ENCODE peak calls at places on chromosome 15, in eight cellular contexts. E is H9, W is heart right ventricle, D is mesothelial cell of epicardium, B is Panc1, Z is neural crest cell, R is kidney epithelial cell, X is nephron progenitor cell. L is an unnamed sample.

GRCh38 chr15:37789392-37789776 is 145.1 kb upstream of the TMCO5A start:
- DNase-seq in E (no peak), W (no peak), D (no peak), B (no peak), Z (no peak), R (no peak), X (no peak), L (no peak)

GRCh38 chr15:90418627-90419026 is 30.6 kb downstream of the IQGAP1 start:
- DNase-seq in E (no peak), W (no peak), D (no peak), B (no peak), Z (no peak), R (no peak), X (no peak), L (no peak)

GRCh38 chr15:65101418-65101890 is 13.5 kb downstream of the UBAP1L start:
- DNase-seq in E (peak), W (peak), D (peak), B (peak), Z (peak), R (peak), X (peak), L (peak)

GRCh38 chr15:31487811-31488436 is 161.3 kb downstream of the KLF13 start:
- DNase-seq in E (peak), W (no peak), D (peak), B (no peak), Z (no peak), R (no peak), X (no peak), L (no peak)

GRCh38 chr15:67105065-67105951 is 39.9 kb downstream of the SMAD3 start:
- DNase-seq in E (no peak), W (no peak), D (no peak), B (no peak), Z (no peak), R (peak), X (no peak), L (no peak)

GRCh38 chr15:77819841-77820728 is 187.4 kb upstream of the LINGO1 start:
- DNase-seq in E (peak), W (no peak), D (peak), B (no peak), Z (peak), R (no peak), X (peak), L (peak)

GRCh38 chr15:47422901-47423300 is 294.4 kb upstream of the SEMA6D start:
- DNase-seq in E (no peak), W (no peak), D (no peak), B (no peak), Z (no peak), R (no peak), X (no peak), L (no peak)

GRCh38 chr15:90214553-90215205 is 13.5 kb downstream of the SEMA4B start:
- DNase-seq in E (no peak), W (no peak), D (no peak), B (no peak), Z (no peak), R (no peak), X (no peak), L (no peak)

GRCh38 chr15:94246016-94246415 is 14.7 kb downstream of the MCTP2 start:
- DNase-seq in E (no peak), W (no peak), D (no peak), B (no peak), Z (no peak), R (no peak), X (no peak), L (no peak)

GRCh38 chr15:77702211-77702957 is 69.7 kb upstream of the LINGO1 start:
- DNase-seq in E (peak), W (peak), D (peak), B (no peak), Z (peak), R (peak), X (peak), L (peak)

GRCh38 chr15:70032509-70032908 is 65.2 kb downstream of the TLE3 start:
- DNase-seq in E (no peak), W (no peak), D (no peak), B (no peak), Z (no peak), R (no peak), X (no peak), L (no peak)

GRCh38 chr15:33720952-33721351 is 247.3 kb upstream of the CHRM5 start:
- DNase-seq in E (no peak), W (no peak), D (no peak), B (no peak), Z (no peak), R (peak), X (no peak), L (no peak)

GRCh38 chr15:64854041-64854440 is 12.3 kb downstream of the PLEKHO2 start:
- DNase-seq in E (peak), W (no peak), D (no peak), B (no peak), Z (no peak), R (no peak), X (no peak), L (no peak)

GRCh38 chr15:98127612-98128011 is 167.1 kb downstream of the ARRDC4 start:
- DNase-seq in E (no peak), W (no peak), D (no peak), B (no peak), Z (no peak), R (no peak), X (no peak), L (no peak)

GRCh38 chr15:76991741-76992645 is 2.9 kb upstream of the PSTPIP1 start:
- DNase-seq in E (peak), W (no peak), D (no peak), B (no peak), Z (no peak), R (no peak), X (no peak), L (no peak)

GRCh38 chr15:76386178-76386577 is 49.6 kb downstream of the ISL2 start:
- DNase-seq in E (no peak), W (no peak), D (no peak), B (no peak), Z (no peak), R (no peak), X (no peak), L (no peak)

GRCh38 chr15:71725215-71725955 is 85.0 kb upstream of the NR2E3 start:
- DNase-seq in E (no peak), W (no peak), D (no peak), B (no peak), Z (no peak), R (no peak), X (no peak), L (no peak)

GRCh38 chr15:49458145-49458544 is 35.1 kb downstream of the FGF7 start:
- DNase-seq in E (no peak), W (no peak), D (no peak), B (no peak), Z (no peak), R (no peak), X (no peak), L (no peak)

GRCh38 chr15:95883064-95883463 is 447.4 kb upstream of the NR2F2 start:
- DNase-seq in E (no peak), W (no peak), D (no peak), B (no peak), Z (no peak), R (no peak), X (peak), L (no peak)

GRCh38 chr15:57019496-57020160 is 101.2 kb downstream of the TCF12 start:
- DNase-seq in E (no peak), W (no peak), D (no peak), B (no peak), Z (no peak), R (no peak), X (no peak), L (no peak)

GRCh38 chr15:26697913-26698312 is 75.0 kb downstream of the GABRB3 start:
- DNase-seq in E (no peak), W (no peak), D (no peak), B (no peak), Z (no peak), R (no peak), X (no peak), L (no peak)

GRCh38 chr15:90683371-90683770 is 33.8 kb upstream of the BLM start:
- DNase-seq in E (no peak), W (no peak), D (no peak), B (no peak), Z (no peak), R (no peak), X (no peak), L (no peak)

GRCh38 chr15:95679847-95680582 is 650.5 kb upstream of the NR2F2 start:
- DNase-seq in E (no peak), W (no peak), D (no peak), B (no peak), Z (no peak), R (no peak), X (no peak), L (no peak)

GRCh38 chr15:31158858-31159569 is 57.5 kb upstream of the TRPM1 start:
- DNase-seq in E (no peak), W (peak), D (no peak), B (no peak), Z (no peak), R (no peak), X (no peak), L (no peak)

GRCh38 chr15:62711691-62712454 is 330.7 kb upstream of the TPM1 start:
- DNase-seq in E (no peak), W (no peak), D (no peak), B (no peak), Z (no peak), R (no peak), X (no peak), L (no peak)

GRCh38 chr15:55526559-55527036 is 18.6 kb upstream of the DNAAF4 start:
- DNase-seq in E (peak), W (no peak), D (no peak), B (no peak), Z (no peak), R (no peak), X (no peak), L (no peak)

GRCh38 chr15:26661727-26662126 is 111.1 kb downstream of the GABRB3 start:
- DNase-seq in E (no peak), W (no peak), D (no peak), B (no peak), Z (no peak), R (no peak), X (no peak), L (no peak)

GRCh38 chr15:23648920-23649515 is 1.4 kb upstream of the MAGEL2 start:
- DNase-seq in E (no peak), W (no peak), D (peak), B (no peak), Z (peak), R (no peak), X (peak), L (peak)

GRCh38 chr15:57541805-57542504 is 49.7 kb upstream of the MYZAP start:
- DNase-seq in E (peak), W (peak), D (peak), B (no peak), Z (peak), R (no peak), X (peak), L (peak)

GRCh38 chr15:58694641-58695398 is 54.7 kb downstream of the ADAM10 start:
- DNase-seq in E (no peak), W (no peak), D (no peak), B (no peak), Z (no peak), R (no peak), X (no peak), L (no peak)

GRCh38 chr15:36106640-36107335 is 472.6 kb upstream of the CDIN1 start:
- DNase-seq in E (no peak), W (peak), D (no peak), B (no peak), Z (no peak), R (no peak), X (no peak), L (no peak)

DNA sequence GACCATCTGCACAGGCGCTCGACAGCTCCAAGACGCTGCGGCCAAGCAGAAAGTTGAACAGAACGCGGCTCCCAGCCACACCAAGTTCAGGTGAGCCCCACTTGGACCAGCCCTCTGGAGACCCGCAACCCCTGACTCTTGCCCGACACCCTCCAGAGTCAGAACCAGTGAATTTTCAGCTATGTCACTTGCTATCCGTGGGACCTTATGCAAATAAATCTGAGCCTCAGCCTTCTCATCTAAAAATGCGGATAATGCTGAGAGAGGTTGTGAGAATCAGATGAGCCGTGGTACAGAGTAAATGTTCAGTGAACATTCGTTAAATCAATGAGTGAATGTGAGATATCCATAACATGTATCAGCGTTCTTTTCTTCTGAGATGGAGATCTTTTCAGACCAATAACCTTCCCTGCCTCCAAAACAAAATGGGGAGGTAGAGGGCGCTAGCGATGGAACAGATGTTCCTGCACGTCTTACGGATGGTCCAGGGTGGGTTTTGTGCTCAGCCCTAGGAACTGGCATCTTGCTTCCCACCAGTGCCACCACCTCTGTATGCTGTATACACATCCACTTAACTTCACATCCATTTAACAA is 524 bp downstream of the MRPS11 start:
- DNase-seq in E (no peak), W (no peak), D (no peak), B (no peak), Z (no peak), R (no peak), X (peak), L (peak)
- TF ChIP-seq CTCF in E (peak), W (no peak), D (no peak), B (peak), Z (no peak), R (peak), X (no peak), L (no peak)

DNA sequence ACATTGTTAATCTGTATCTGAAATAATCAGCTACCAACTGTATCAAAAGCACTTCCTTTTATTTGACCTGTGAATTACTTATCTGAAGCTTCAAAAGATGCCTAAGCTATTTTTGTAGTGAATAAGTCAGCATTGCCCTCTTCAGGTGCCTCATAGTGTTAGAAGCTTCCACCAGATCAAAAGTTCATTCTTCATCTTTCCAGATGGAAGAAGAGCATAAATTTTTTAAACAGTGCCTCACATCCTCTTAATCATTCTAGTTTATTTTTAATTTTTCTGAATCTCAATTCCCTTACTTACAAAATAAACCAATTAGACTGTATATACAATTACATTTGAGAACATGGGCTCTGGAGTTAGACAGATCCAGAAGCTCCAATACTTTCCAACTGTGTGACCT is 65.0 kb downstream of the MYO5A start:
- DNase-seq in E (no peak), W (no peak), D (no peak), B (no peak), Z (no peak), R (no peak), X (no peak), L (no peak)
- TF ChIP-seq CTCF in E (peak), W (no peak), D (no peak), B (no peak), Z (no peak), R (peak), X (no peak), L (no peak)

GRCh38 chr15:73265536-73266153 is 103.1 kb downstream of the HCN4 start:
- DNase-seq in E (peak), W (no peak), D (peak), B (no peak), Z (peak), R (peak), X (peak), L (peak)
- TF ChIP-seq CTCF in E (peak), W (peak), D (peak), B (peak), Z (peak), R (peak), X (peak), L (peak)

GRCh38 chr15:85116925-85117646 is 135.4 kb downstream of the PDE8A start:
- DNase-seq in E (no peak), W (no peak), D (no peak), B (no peak), Z (no peak), R (no peak), X (no peak), L (no peak)
- TF ChIP-seq CTCF in E (no peak), W (no peak), D (no peak), B (no peak), Z (no peak), R (no peak), X (no peak), L (no peak)

GRCh38 chr15:41487376-41487775 is 6.3 kb upstream of the ITPKA start:
- DNase-seq in E (no peak), W (no peak), D (no peak), B (no peak), Z (no peak), R (no peak), X (no peak), L (no peak)

GRCh38 chr15:41490355-41490754 is 3.3 kb upstream of the ITPKA start:
- DNase-seq in E (no peak), W (no peak), D (no peak), B (peak), Z (no peak), R (peak), X (no peak), L (no peak)

GRCh38 chr15:41487802-41488201 is 5.9 kb upstream of the ITPKA start:
- DNase-seq in E (no peak), W (no peak), D (no peak), B (no peak), Z (no peak), R (no peak), X (no peak), L (no peak)

GRCh38 chr15:41491889-41492288 is 1.8 kb upstream of the ITPKA start:
- DNase-seq in E (no peak), W (no peak), D (no peak), B (no peak), Z (no peak), R (no peak), X (no peak), L (no peak)

DNA sequence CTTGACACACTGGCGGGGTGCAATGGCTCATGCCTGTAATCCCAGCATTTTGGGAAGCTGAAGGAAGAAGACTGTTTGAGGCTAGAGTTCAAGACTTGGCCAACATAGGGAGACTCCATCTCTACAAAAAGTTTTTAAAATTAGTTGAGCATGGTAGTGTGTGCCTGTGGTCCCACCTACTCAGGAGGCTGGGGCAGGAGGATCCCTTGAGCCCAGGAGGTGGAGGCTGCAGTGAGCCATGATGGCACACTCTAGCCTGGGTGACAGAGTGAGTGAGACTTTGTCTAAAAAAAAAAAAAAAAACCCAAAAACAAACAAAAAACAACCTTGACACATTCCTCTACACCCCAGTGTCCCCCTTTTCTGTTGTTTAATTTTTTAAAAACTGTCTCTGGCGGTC is 4.0 kb upstream of the ITPKA start:
- DNase-seq in E (no peak), W (no peak), D (no peak), B (no peak), Z (no peak), R (no peak), X (no peak), L (no peak)
- TF ChIP-seq CTCF in E (no peak), W (no peak), D (no peak), B (no peak), Z (no peak), R (no peak), X (no peak), L (no peak)